ENCODE peak calls at places on chromosomes 7 and 10, in five cellular contexts. One of them, this sample, is unnamed.

GRCh38 chr7:78514653-78515052 is 716.1 kb downstream of the PHTF2 start:
- DNase-seq in fibroblast of lung: no peak
- DNase-seq in IMR-90: no peak
- DNase-seq in MM.1S: no peak
- DNase-seq in esophagus squamous epithelium: no peak
- DNase-seq in this sample: no peak

GRCh38 chr7:88599528-88599927 is 160.0 kb upstream of the ZNF804B start:
- DNase-seq in fibroblast of lung: no peak
- DNase-seq in IMR-90: no peak
- DNase-seq in MM.1S: no peak
- DNase-seq in esophagus squamous epithelium: no peak
- DNase-seq in this sample: no peak

GRCh38 chr7:87784424-87784823 is 91.7 kb downstream of the SLC25A40 start:
- DNase-seq in fibroblast of lung: no peak
- DNase-seq in IMR-90: peak; percentile 4
- DNase-seq in MM.1S: peak; percentile 46
- DNase-seq in esophagus squamous epithelium: no peak
- DNase-seq in this sample: peak; percentile 9

GRCh38 chr7:150406565-150407421 is 27.7 kb downstream of the ZNF775 start:
- DNase-seq in fibroblast of lung: no peak
- DNase-seq in IMR-90: peak; percentile 10
- DNase-seq in MM.1S: peak; percentile 97
- DNase-seq in esophagus squamous epithelium: no peak
- DNase-seq in this sample: no peak

GRCh38 chr7:159137906-159138305 is 6.8 kb downstream of the VIPR2 start:
- DNase-seq in fibroblast of lung: no peak
- DNase-seq in IMR-90: no peak
- DNase-seq in MM.1S: no peak
- DNase-seq in esophagus squamous epithelium: no peak
- DNase-seq in this sample: no peak

GRCh38 chr10:75474106-75474505 is 42.7 kb downstream of the LRMDA start:
- DNase-seq in fibroblast of lung: no peak
- DNase-seq in IMR-90: no peak
- DNase-seq in MM.1S: no peak
- DNase-seq in esophagus squamous epithelium: no peak
- DNase-seq in this sample: no peak

GRCh38 chr10:74610299-74610698 is 216.1 kb upstream of the KAT6B start:
- DNase-seq in fibroblast of lung: no peak
- DNase-seq in IMR-90: no peak
- DNase-seq in MM.1S: no peak
- DNase-seq in esophagus squamous epithelium: no peak
- DNase-seq in this sample: no peak

GRCh38 chr10:108956149-108956548 is 967.2 kb downstream of the XPNPEP1 start:
- DNase-seq in fibroblast of lung: peak; percentile 24
- DNase-seq in IMR-90: no peak
- DNase-seq in MM.1S: no peak
- DNase-seq in esophagus squamous epithelium: no peak
- DNase-seq in this sample: no peak

GRCh38 chr7:132750056-132750455 is 173.8 kb upstream of the PLXNA4 start:
- DNase-seq in fibroblast of lung: no peak
- DNase-seq in IMR-90: no peak
- DNase-seq in MM.1S: no peak
- DNase-seq in esophagus squamous epithelium: no peak
- DNase-seq in this sample: no peak

GRCh38 chr10:3067045-3067858 is at the start of gene PFKP:
- DNase-seq in fibroblast of lung: peak; percentile 23
- DNase-seq in IMR-90: no peak
- DNase-seq in MM.1S: no peak
- DNase-seq in esophagus squamous epithelium: no peak
- DNase-seq in this sample: no peak
- H3K27ac ChIP-seq in fibroblast of lung: peak within 1 kb of the TSS; percentile 77
- H3K27ac ChIP-seq in IMR-90: peak within 1 kb of the TSS; percentile 94
- H3K27ac ChIP-seq in MM.1S: no peak within 1 kb of the TSS
- H3K27ac ChIP-seq in esophagus squamous epithelium: peak within 1 kb of the TSS; percentile 87
- H3K27ac ChIP-seq in this sample: peak within 1 kb of the TSS; percentile 55

GRCh38 chr7:92809397-92810241 is 26.8 kb downstream of the CDK6 start:
- DNase-seq in fibroblast of lung: peak; percentile 96
- DNase-seq in IMR-90: peak; percentile 97
- DNase-seq in MM.1S: peak; percentile 97
- DNase-seq in esophagus squamous epithelium: peak; percentile 31
- DNase-seq in this sample: peak; percentile 95

GRCh38 chr7:92808635-92809034 is 27.7 kb downstream of the CDK6 start:
- DNase-seq in fibroblast of lung: no peak
- DNase-seq in IMR-90: no peak
- DNase-seq in MM.1S: no peak
- DNase-seq in esophagus squamous epithelium: no peak
- DNase-seq in this sample: no peak

GRCh38 chr7:92810242-92810611 is 26.1 kb downstream of the CDK6 start:
- DNase-seq in fibroblast of lung: peak; percentile 67
- DNase-seq in IMR-90: peak; percentile 50
- DNase-seq in MM.1S: peak; percentile 59
- DNase-seq in esophagus squamous epithelium: no peak
- DNase-seq in this sample: peak; percentile 59

GRCh38 chr7:92806496-92806895 is 29.9 kb downstream of the CDK6 start:
- DNase-seq in fibroblast of lung: no peak
- DNase-seq in IMR-90: no peak
- DNase-seq in MM.1S: no peak
- DNase-seq in esophagus squamous epithelium: no peak
- DNase-seq in this sample: no peak

DNA sequence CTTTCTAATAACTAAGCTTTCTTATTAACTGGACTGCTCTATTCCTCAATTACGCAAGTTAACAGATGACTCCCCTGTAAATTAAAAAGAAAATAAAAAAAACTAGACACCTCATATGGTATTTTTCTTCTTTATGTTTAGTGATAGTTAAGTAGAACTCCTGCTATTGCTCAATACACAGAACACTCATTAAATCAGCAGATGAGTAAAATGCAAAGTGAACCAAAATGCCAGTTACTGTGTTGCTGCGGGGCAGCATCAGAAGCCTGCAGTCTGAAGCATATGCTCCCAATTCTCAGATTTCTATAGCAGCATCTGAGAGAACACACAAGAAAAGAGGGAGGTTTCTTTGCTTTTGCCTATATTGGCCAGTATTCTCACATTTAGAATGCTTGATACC is 28.4 kb downstream of the CDK6 start:
- DNase-seq in fibroblast of lung: no peak
- DNase-seq in IMR-90: peak; percentile 47
- DNase-seq in MM.1S: no peak
- DNase-seq in esophagus squamous epithelium: no peak
- DNase-seq in this sample: no peak
- H3K27ac ChIP-seq in fibroblast of lung: no peak overlapping the region
- H3K27ac ChIP-seq in IMR-90: no peak overlapping the region
- H3K27ac ChIP-seq in MM.1S: peak overlapping the region; percentile 97
- H3K27ac ChIP-seq in esophagus squamous epithelium: no peak overlapping the region
- H3K27ac ChIP-seq in this sample: peak overlapping the region; percentile 95

GRCh38 chr10:119689016-119689564 is 36.8 kb upstream of the INPP5F start:
- DNase-seq in fibroblast of lung: no peak
- DNase-seq in IMR-90: no peak
- DNase-seq in MM.1S: no peak
- DNase-seq in esophagus squamous epithelium: no peak
- DNase-seq in this sample: no peak
- H3K27ac ChIP-seq in fibroblast of lung: no peak overlapping the region
- H3K27ac ChIP-seq in IMR-90: no peak overlapping the region
- H3K27ac ChIP-seq in MM.1S: no peak overlapping the region
- H3K27ac ChIP-seq in esophagus squamous epithelium: no peak overlapping the region
- H3K27ac ChIP-seq in this sample: no peak overlapping the region

DNA sequence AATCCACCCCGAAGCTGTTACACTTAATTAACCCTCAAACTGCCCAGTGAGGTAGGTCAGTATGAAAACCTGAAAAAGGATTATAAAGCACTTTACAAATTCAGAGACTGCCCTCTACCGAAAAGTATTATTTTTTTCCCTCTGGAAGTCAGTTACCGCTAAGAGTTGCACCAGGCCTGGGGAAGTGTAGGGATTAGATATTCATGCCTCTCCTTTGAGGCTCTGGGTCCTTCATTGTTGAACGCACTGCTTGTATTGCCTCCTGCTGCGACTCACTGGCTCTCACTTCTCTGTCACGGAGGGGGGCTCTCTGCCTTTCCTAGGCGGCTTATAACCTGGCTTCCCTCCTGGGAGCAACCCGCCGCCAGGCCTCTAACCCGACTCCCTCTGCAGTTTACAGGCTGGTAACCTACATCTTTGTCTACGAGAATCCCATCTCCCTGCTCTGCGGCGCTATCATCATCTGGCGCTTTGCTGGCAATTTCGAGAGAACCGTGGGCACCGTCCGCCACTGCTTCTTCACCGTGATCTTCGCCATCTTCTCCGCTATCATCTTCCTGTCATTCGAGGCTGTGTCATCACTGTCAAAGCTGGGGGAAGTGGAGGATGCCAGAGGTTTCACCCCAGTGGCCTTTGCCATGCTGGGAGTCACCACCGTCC is 2.7 kb downstream of the RHBDD2 start:
- DNase-seq in fibroblast of lung: no peak
- DNase-seq in IMR-90: no peak
- DNase-seq in MM.1S: no peak
- DNase-seq in esophagus squamous epithelium: no peak
- DNase-seq in this sample: no peak
- H3K27ac ChIP-seq in fibroblast of lung: no peak overlapping the region
- H3K27ac ChIP-seq in IMR-90: no peak overlapping the region
- H3K27ac ChIP-seq in MM.1S: no peak overlapping the region
- H3K27ac ChIP-seq in esophagus squamous epithelium: no peak overlapping the region
- H3K27ac ChIP-seq in this sample: no peak overlapping the region

GRCh38 chr10:94192974-94193373 is 169.8 kb downstream of the NOC3L start:
- DNase-seq in fibroblast of lung: no peak
- DNase-seq in IMR-90: no peak
- DNase-seq in MM.1S: no peak
- DNase-seq in esophagus squamous epithelium: no peak
- DNase-seq in this sample: peak; percentile 14
- H3K27ac ChIP-seq in fibroblast of lung: no peak overlapping the region
- H3K27ac ChIP-seq in IMR-90: peak overlapping the region; percentile 31
- H3K27ac ChIP-seq in MM.1S: no peak overlapping the region
- H3K27ac ChIP-seq in esophagus squamous epithelium: no peak overlapping the region
- H3K27ac ChIP-seq in this sample: peak overlapping the region; percentile 46

DNA sequence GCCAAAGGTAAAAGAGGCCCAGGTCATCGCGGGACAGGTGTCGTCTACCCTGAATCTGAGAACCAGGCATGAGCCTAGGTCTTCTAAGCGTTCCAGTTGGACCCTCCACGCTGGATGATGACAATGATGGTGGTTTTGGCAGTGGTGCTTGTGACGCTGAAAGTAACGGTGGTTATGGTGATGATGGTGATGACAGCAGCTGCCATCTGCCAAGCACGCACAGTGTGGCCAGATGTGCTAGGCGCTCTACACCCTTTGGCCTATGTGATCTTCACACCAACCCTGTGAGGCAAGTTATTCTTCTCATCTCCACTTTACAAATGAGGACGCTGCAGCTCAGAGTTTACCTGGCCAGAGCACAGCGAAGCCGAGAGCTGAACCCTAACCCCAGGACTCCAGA is 93.9 kb downstream of the FAM53B start:
- DNase-seq in fibroblast of lung: no peak
- DNase-seq in IMR-90: no peak
- DNase-seq in MM.1S: no peak
- DNase-seq in esophagus squamous epithelium: no peak
- DNase-seq in this sample: no peak
- H3K27ac ChIP-seq in fibroblast of lung: no peak overlapping the region
- H3K27ac ChIP-seq in IMR-90: no peak overlapping the region
- H3K27ac ChIP-seq in MM.1S: no peak overlapping the region
- H3K27ac ChIP-seq in esophagus squamous epithelium: peak overlapping the region; percentile 90
- H3K27ac ChIP-seq in this sample: no peak overlapping the region

GRCh38 chr7:142796501-142797341 is 26.0 kb downstream of the PRSS2 start:
- DNase-seq in fibroblast of lung: peak; percentile 17
- DNase-seq in IMR-90: no peak
- DNase-seq in MM.1S: no peak
- DNase-seq in esophagus squamous epithelium: no peak
- DNase-seq in this sample: peak; percentile 25
- H3K27ac ChIP-seq in fibroblast of lung: no peak overlapping the region
- H3K27ac ChIP-seq in IMR-90: no peak overlapping the region
- H3K27ac ChIP-seq in MM.1S: no peak overlapping the region
- H3K27ac ChIP-seq in esophagus squamous epithelium: peak overlapping the region; percentile 74
- H3K27ac ChIP-seq in this sample: peak overlapping the region; percentile 83

DNA sequence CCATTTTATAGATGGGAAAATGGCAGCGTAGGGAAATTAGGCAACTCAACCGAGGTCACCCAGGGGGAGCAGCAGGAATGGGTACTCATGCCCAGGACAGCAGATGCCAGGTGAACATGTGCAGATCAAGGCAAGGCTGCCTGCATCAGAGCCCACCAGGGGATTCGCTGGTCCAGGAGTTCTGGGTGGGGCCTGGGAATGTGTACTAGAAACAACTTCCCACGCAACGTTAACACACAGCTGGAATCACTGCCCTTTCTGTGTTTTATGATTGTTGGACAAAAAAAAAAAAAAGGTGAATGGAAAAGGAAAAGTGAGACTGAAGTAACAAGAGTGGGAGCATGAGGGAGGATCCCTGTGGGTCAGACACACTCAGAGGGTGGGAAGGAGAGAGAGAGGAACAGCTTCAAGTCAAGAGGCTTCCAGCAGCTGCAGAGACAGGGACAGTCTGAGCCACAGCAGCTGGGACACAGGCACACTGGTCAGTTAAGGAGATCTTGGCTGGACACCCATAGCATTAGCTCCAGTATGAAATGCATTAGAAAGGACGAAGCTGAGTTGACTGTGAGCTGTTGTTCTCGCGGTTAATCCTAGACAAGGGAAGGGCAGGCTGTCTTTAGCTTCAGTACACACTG is 187.9 kb upstream of the INHBA start:
- DNase-seq in fibroblast of lung: no peak
- DNase-seq in IMR-90: no peak
- DNase-seq in MM.1S: no peak
- DNase-seq in esophagus squamous epithelium: no peak
- DNase-seq in this sample: no peak
- H3K27ac ChIP-seq in fibroblast of lung: no peak overlapping the region
- H3K27ac ChIP-seq in IMR-90: no peak overlapping the region
- H3K27ac ChIP-seq in MM.1S: no peak overlapping the region
- H3K27ac ChIP-seq in esophagus squamous epithelium: no peak overlapping the region
- H3K27ac ChIP-seq in this sample: no peak overlapping the region

DNA sequence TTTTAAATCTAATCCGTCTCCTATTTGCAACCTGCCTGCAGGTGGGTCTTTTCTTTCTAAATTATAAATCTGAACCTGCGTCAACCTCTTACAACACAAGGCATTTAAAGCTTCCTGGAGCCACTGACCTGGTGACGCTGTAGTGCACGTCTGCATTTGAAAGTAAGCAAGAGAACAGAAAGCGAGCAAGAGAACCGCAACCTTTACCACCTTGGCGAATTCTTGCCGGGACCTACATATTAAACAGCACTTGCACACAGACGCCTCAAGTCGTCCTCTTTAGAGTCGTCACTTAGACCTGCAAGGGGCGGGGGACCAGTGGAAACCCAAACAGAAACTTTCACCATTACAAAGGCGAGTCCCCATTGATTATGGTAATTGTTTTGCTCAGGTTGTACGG is 9.5 kb downstream of the GLI3 start:
- DNase-seq in fibroblast of lung: no peak
- DNase-seq in IMR-90: no peak
- DNase-seq in MM.1S: peak; percentile 64
- DNase-seq in esophagus squamous epithelium: no peak
- DNase-seq in this sample: no peak
- H3K27ac ChIP-seq in fibroblast of lung: no peak overlapping the region
- H3K27ac ChIP-seq in IMR-90: no peak overlapping the region
- H3K27ac ChIP-seq in MM.1S: no peak overlapping the region
- H3K27ac ChIP-seq in esophagus squamous epithelium: peak overlapping the region; percentile 39
- H3K27ac ChIP-seq in this sample: no peak overlapping the region

DNA sequence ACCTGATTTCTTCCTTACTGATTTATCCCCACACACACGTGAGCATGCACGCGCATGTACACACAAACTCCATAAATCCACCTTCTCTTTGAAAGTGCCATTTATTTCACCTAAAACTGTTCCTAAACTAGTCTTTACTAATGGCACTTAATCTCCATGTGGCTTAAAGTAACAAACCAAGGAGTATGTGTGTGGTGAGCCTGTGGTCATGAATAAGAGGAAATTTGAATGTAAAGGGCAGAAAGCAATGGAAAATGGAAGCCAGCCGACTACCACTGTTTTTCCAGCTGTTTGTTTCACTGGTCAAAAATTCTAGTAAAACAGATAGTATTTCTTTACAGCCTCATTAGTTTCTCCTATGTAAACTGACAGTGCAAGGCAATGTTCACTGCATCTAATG is 23.8 kb downstream of the SEMA3C start:
- DNase-seq in fibroblast of lung: peak; percentile 82
- DNase-seq in IMR-90: no peak
- DNase-seq in MM.1S: no peak
- DNase-seq in esophagus squamous epithelium: no peak
- DNase-seq in this sample: no peak
- H3K27ac ChIP-seq in fibroblast of lung: no peak overlapping the region
- H3K27ac ChIP-seq in IMR-90: no peak overlapping the region
- H3K27ac ChIP-seq in MM.1S: no peak overlapping the region
- H3K27ac ChIP-seq in esophagus squamous epithelium: no peak overlapping the region
- H3K27ac ChIP-seq in this sample: no peak overlapping the region